ENCODE peak calls at places on chromosomes 12 and 14, in seven cellular contexts. One of them, this sample, is unnamed.

GRCh38 chr12:26921886-26922285 is 15.9 kb downstream of the INTS13 start:
- DNase-seq in Calu3: no peak
- DNase-seq in gastrocnemius medialis: no peak
- DNase-seq in right atrium auricular region: no peak
- DNase-seq in tibial nerve: no peak
- DNase-seq in BE2C: no peak
- DNase-seq in breast epithelium: no peak
- DNase-seq in this sample: no peak

GRCh38 chr12:89825591-89826449 is 117.2 kb upstream of the ATP2B1 start:
- DNase-seq in Calu3: no peak
- DNase-seq in gastrocnemius medialis: no peak
- DNase-seq in right atrium auricular region: no peak
- DNase-seq in tibial nerve: no peak
- DNase-seq in BE2C: no peak
- DNase-seq in breast epithelium: no peak
- DNase-seq in this sample: no peak

GRCh38 chr12:55717397-55718007 is 1.7 kb downstream of the BLOC1S1 start:
- DNase-seq in Calu3: no peak
- DNase-seq in gastrocnemius medialis: no peak
- DNase-seq in right atrium auricular region: no peak
- DNase-seq in tibial nerve: no peak
- DNase-seq in BE2C: no peak
- DNase-seq in breast epithelium: no peak
- DNase-seq in this sample: no peak

GRCh38 chr14:54713364-54713763 is 146.4 kb downstream of the SAMD4A start:
- DNase-seq in Calu3: no peak
- DNase-seq in gastrocnemius medialis: no peak
- DNase-seq in right atrium auricular region: no peak
- DNase-seq in tibial nerve: no peak
- DNase-seq in BE2C: no peak
- DNase-seq in breast epithelium: no peak
- DNase-seq in this sample: no peak

GRCh38 chr12:15322164-15323054 is at the start of gene PTPRO:
- DNase-seq in Calu3: peak
- DNase-seq in gastrocnemius medialis: no peak
- DNase-seq in right atrium auricular region: no peak
- DNase-seq in tibial nerve: no peak
- DNase-seq in BE2C: peak
- DNase-seq in breast epithelium: no peak
- DNase-seq in this sample: no peak

GRCh38 chr12:80156306-80156705 is 57.0 kb downstream of the OTOGL start:
- DNase-seq in Calu3: no peak
- DNase-seq in gastrocnemius medialis: no peak
- DNase-seq in right atrium auricular region: no peak
- DNase-seq in tibial nerve: no peak
- DNase-seq in BE2C: no peak
- DNase-seq in breast epithelium: no peak
- DNase-seq in this sample: no peak

GRCh38 chr12:121128908-121129704 is 3.6 kb upstream of the P2RX7 start:
- DNase-seq in Calu3: peak
- DNase-seq in gastrocnemius medialis: peak
- DNase-seq in right atrium auricular region: peak
- DNase-seq in tibial nerve: peak
- DNase-seq in BE2C: peak
- DNase-seq in breast epithelium: peak
- DNase-seq in this sample: peak

GRCh38 chr12:30286345-30286926 is 409.2 kb downstream of the IPO8 start:
- DNase-seq in Calu3: peak
- DNase-seq in gastrocnemius medialis: no peak
- DNase-seq in right atrium auricular region: no peak
- DNase-seq in tibial nerve: no peak
- DNase-seq in BE2C: peak
- DNase-seq in breast epithelium: no peak
- DNase-seq in this sample: no peak

GRCh38 chr12:120121766-120122293 is 5.3 kb upstream of the RAB35 start:
- DNase-seq in Calu3: no peak
- DNase-seq in gastrocnemius medialis: no peak
- DNase-seq in right atrium auricular region: no peak
- DNase-seq in tibial nerve: no peak
- DNase-seq in BE2C: no peak
- DNase-seq in breast epithelium: no peak
- DNase-seq in this sample: no peak

GRCh38 chr12:18864900-18865561 is 127.1 kb downstream of the CAPZA3 start:
- DNase-seq in Calu3: peak
- DNase-seq in gastrocnemius medialis: no peak
- DNase-seq in right atrium auricular region: no peak
- DNase-seq in tibial nerve: no peak
- DNase-seq in BE2C: peak
- DNase-seq in breast epithelium: no peak
- DNase-seq in this sample: no peak

GRCh38 chr14:87992349-87992719 is 648 bp downstream of the GALC start:
- DNase-seq in Calu3: no peak
- DNase-seq in gastrocnemius medialis: no peak
- DNase-seq in right atrium auricular region: no peak
- DNase-seq in tibial nerve: no peak
- DNase-seq in BE2C: no peak
- DNase-seq in breast epithelium: no peak
- DNase-seq in this sample: no peak

GRCh38 chr14:89000007-89000942 is 175.8 kb downstream of the TTC8 start:
- DNase-seq in Calu3: peak
- DNase-seq in gastrocnemius medialis: no peak
- DNase-seq in right atrium auricular region: no peak
- DNase-seq in tibial nerve: no peak
- DNase-seq in BE2C: peak
- DNase-seq in breast epithelium: no peak
- DNase-seq in this sample: no peak

GRCh38 chr14:52043690-52044089 is 25.2 kb downstream of the NID2 start:
- DNase-seq in Calu3: peak
- DNase-seq in gastrocnemius medialis: no peak
- DNase-seq in right atrium auricular region: no peak
- DNase-seq in tibial nerve: no peak
- DNase-seq in BE2C: peak
- DNase-seq in breast epithelium: no peak
- DNase-seq in this sample: peak

GRCh38 chr12:5944053-5944452 is 1.0 kb downstream of the ANO2 start:
- DNase-seq in Calu3: no peak
- DNase-seq in gastrocnemius medialis: no peak
- DNase-seq in right atrium auricular region: no peak
- DNase-seq in tibial nerve: no peak
- DNase-seq in BE2C: no peak
- DNase-seq in breast epithelium: no peak
- DNase-seq in this sample: no peak

GRCh38 chr12:39872425-39872824 is 233.5 kb downstream of the SLC2A13 start:
- DNase-seq in Calu3: no peak
- DNase-seq in gastrocnemius medialis: no peak
- DNase-seq in right atrium auricular region: no peak
- DNase-seq in tibial nerve: no peak
- DNase-seq in BE2C: no peak
- DNase-seq in breast epithelium: no peak
- DNase-seq in this sample: no peak

GRCh38 chr12:56081393-56082347 is 1.7 kb downstream of the ERBB3 start:
- DNase-seq in Calu3: peak
- DNase-seq in gastrocnemius medialis: no peak
- DNase-seq in right atrium auricular region: no peak
- DNase-seq in tibial nerve: no peak
- DNase-seq in BE2C: peak
- DNase-seq in breast epithelium: no peak
- DNase-seq in this sample: no peak

GRCh38 chr12:89857652-89858274 is 149.1 kb upstream of the ATP2B1 start:
- DNase-seq in Calu3: no peak
- DNase-seq in gastrocnemius medialis: no peak
- DNase-seq in right atrium auricular region: no peak
- DNase-seq in tibial nerve: no peak
- DNase-seq in BE2C: no peak
- DNase-seq in breast epithelium: no peak
- DNase-seq in this sample: no peak

GRCh38 chr14:61620130-61620946 is 75.0 kb upstream of the HIF1A start:
- DNase-seq in Calu3: no peak
- DNase-seq in gastrocnemius medialis: no peak
- DNase-seq in right atrium auricular region: no peak
- DNase-seq in tibial nerve: no peak
- DNase-seq in BE2C: no peak
- DNase-seq in breast epithelium: no peak
- DNase-seq in this sample: no peak

GRCh38 chr12:32671930-32672785 is 6.9 kb upstream of the DNM1L start:
- DNase-seq in Calu3: peak
- DNase-seq in gastrocnemius medialis: peak
- DNase-seq in right atrium auricular region: no peak
- DNase-seq in tibial nerve: no peak
- DNase-seq in BE2C: peak
- DNase-seq in breast epithelium: no peak
- DNase-seq in this sample: no peak

GRCh38 chr12:48185181-48185919 is 1.9 kb downstream of the CCDC184 start:
- DNase-seq in Calu3: no peak
- DNase-seq in gastrocnemius medialis: no peak
- DNase-seq in right atrium auricular region: no peak
- DNase-seq in tibial nerve: no peak
- DNase-seq in BE2C: no peak
- DNase-seq in breast epithelium: no peak
- DNase-seq in this sample: no peak

GRCh38 chr14:61663312-61663974 is 31.9 kb upstream of the HIF1A start:
- DNase-seq in Calu3: no peak
- DNase-seq in gastrocnemius medialis: no peak
- DNase-seq in right atrium auricular region: no peak
- DNase-seq in tibial nerve: no peak
- DNase-seq in BE2C: no peak
- DNase-seq in breast epithelium: no peak
- DNase-seq in this sample: no peak

GRCh38 chr12:38931461-38931860 is 26.1 kb upstream of the CPNE8 start:
- DNase-seq in Calu3: no peak
- DNase-seq in gastrocnemius medialis: no peak
- DNase-seq in right atrium auricular region: no peak
- DNase-seq in tibial nerve: no peak
- DNase-seq in BE2C: no peak
- DNase-seq in breast epithelium: no peak
- DNase-seq in this sample: no peak

GRCh38 chr12:104957388-104958008 is 592 bp downstream of the SLC41A2 start:
- DNase-seq in Calu3: no peak
- DNase-seq in gastrocnemius medialis: no peak
- DNase-seq in right atrium auricular region: no peak
- DNase-seq in tibial nerve: no peak
- DNase-seq in BE2C: no peak
- DNase-seq in breast epithelium: no peak
- DNase-seq in this sample: no peak

GRCh38 chr14:21528381-21529348 is 2.5 kb upstream of the SALL2 start:
- DNase-seq in Calu3: no peak
- DNase-seq in gastrocnemius medialis: no peak
- DNase-seq in right atrium auricular region: no peak
- DNase-seq in tibial nerve: no peak
- DNase-seq in BE2C: no peak
- DNase-seq in breast epithelium: no peak
- DNase-seq in this sample: no peak

GRCh38 chr14:101731187-101732080 is 30.1 kb upstream of the PPP2R5C start:
- DNase-seq in Calu3: peak
- DNase-seq in gastrocnemius medialis: no peak
- DNase-seq in right atrium auricular region: peak
- DNase-seq in tibial nerve: no peak
- DNase-seq in BE2C: no peak
- DNase-seq in breast epithelium: peak
- DNase-seq in this sample: peak

GRCh38 chr12:11622774-11623375 is 26.6 kb upstream of the ETV6 start:
- DNase-seq in Calu3: no peak
- DNase-seq in gastrocnemius medialis: no peak
- DNase-seq in right atrium auricular region: no peak
- DNase-seq in tibial nerve: no peak
- DNase-seq in BE2C: no peak
- DNase-seq in breast epithelium: no peak
- DNase-seq in this sample: no peak
- TF ChIP-seq CTCF in Calu3: no peak
- TF ChIP-seq CTCF in gastrocnemius medialis: no peak
- TF ChIP-seq CTCF in right atrium auricular region: no peak
- TF ChIP-seq CTCF in tibial nerve: no peak
- TF ChIP-seq CTCF in BE2C: peak
- TF ChIP-seq CTCF in breast epithelium: no peak
- TF ChIP-seq CTCF in this sample: no peak

DNA sequence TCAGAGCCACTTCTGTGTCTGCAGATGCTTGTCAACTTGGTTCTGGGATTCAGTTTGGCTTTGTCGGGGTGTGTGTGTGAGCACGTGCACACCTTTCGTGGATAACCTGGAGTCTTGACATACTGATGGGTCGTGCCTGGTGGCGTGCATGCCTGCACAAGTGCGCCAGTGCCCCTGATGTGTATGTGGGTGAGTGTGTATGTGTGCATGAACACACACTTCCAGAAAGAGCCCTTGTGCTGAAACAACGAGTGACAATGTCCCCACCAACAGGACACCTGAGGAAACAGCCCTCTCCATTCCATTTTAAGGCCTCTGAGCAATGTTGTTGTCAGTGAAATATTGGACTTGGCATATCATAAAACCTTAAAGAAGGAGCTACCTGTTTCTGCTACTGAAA is 53.9 kb downstream of the SMUG1 start:
- DNase-seq in Calu3: peak
- DNase-seq in gastrocnemius medialis: no peak
- DNase-seq in right atrium auricular region: no peak
- DNase-seq in tibial nerve: no peak
- DNase-seq in BE2C: peak
- DNase-seq in breast epithelium: no peak
- DNase-seq in this sample: no peak
- TF ChIP-seq CTCF in Calu3: no peak
- TF ChIP-seq CTCF in gastrocnemius medialis: no peak
- TF ChIP-seq CTCF in right atrium auricular region: no peak
- TF ChIP-seq CTCF in tibial nerve: no peak
- TF ChIP-seq CTCF in BE2C: peak
- TF ChIP-seq CTCF in breast epithelium: no peak
- TF ChIP-seq CTCF in this sample: no peak

GRCh38 chr12:68831751-68832503 is 23.9 kb downstream of the MDM2 start:
- DNase-seq in Calu3: no peak
- DNase-seq in gastrocnemius medialis: no peak
- DNase-seq in right atrium auricular region: no peak
- DNase-seq in tibial nerve: no peak
- DNase-seq in BE2C: no peak
- DNase-seq in breast epithelium: no peak
- DNase-seq in this sample: no peak

GRCh38 chr12:68835333-68835908 is 27.4 kb downstream of the MDM2 start:
- DNase-seq in Calu3: no peak
- DNase-seq in gastrocnemius medialis: no peak
- DNase-seq in right atrium auricular region: no peak
- DNase-seq in tibial nerve: no peak
- DNase-seq in BE2C: peak
- DNase-seq in breast epithelium: no peak
- DNase-seq in this sample: no peak

GRCh38 chr12:68831272-68831671 is 23.3 kb downstream of the MDM2 start:
- DNase-seq in Calu3: no peak
- DNase-seq in gastrocnemius medialis: no peak
- DNase-seq in right atrium auricular region: no peak
- DNase-seq in tibial nerve: no peak
- DNase-seq in BE2C: peak
- DNase-seq in breast epithelium: no peak
- DNase-seq in this sample: no peak

GRCh38 chr12:68833508-68833907 is 25.5 kb downstream of the MDM2 start:
- DNase-seq in Calu3: no peak
- DNase-seq in gastrocnemius medialis: no peak
- DNase-seq in right atrium auricular region: no peak
- DNase-seq in tibial nerve: no peak
- DNase-seq in BE2C: no peak
- DNase-seq in breast epithelium: no peak
- DNase-seq in this sample: no peak

GRCh38 chr12:68832504-68832867 is 24.5 kb downstream of the MDM2 start:
- DNase-seq in Calu3: no peak
- DNase-seq in gastrocnemius medialis: no peak
- DNase-seq in right atrium auricular region: no peak
- DNase-seq in tibial nerve: no peak
- DNase-seq in BE2C: no peak
- DNase-seq in breast epithelium: no peak
- DNase-seq in this sample: no peak
- TF ChIP-seq CTCF in Calu3: no peak
- TF ChIP-seq CTCF in gastrocnemius medialis: no peak
- TF ChIP-seq CTCF in right atrium auricular region: no peak
- TF ChIP-seq CTCF in tibial nerve: no peak
- TF ChIP-seq CTCF in BE2C: no peak
- TF ChIP-seq CTCF in breast epithelium: no peak
- TF ChIP-seq CTCF in this sample: no peak

GRCh38 chr12:51521554-51522276 is 69.3 kb upstream of the SCN8A start:
- DNase-seq in Calu3: no peak
- DNase-seq in gastrocnemius medialis: no peak
- DNase-seq in right atrium auricular region: no peak
- DNase-seq in tibial nerve: no peak
- DNase-seq in BE2C: no peak
- DNase-seq in breast epithelium: no peak
- DNase-seq in this sample: no peak
- TF ChIP-seq CTCF in Calu3: no peak
- TF ChIP-seq CTCF in gastrocnemius medialis: no peak
- TF ChIP-seq CTCF in right atrium auricular region: no peak
- TF ChIP-seq CTCF in tibial nerve: no peak
- TF ChIP-seq CTCF in BE2C: peak
- TF ChIP-seq CTCF in breast epithelium: no peak
- TF ChIP-seq CTCF in this sample: no peak